ENCODE peak calls at places on chromosome 16, in seven cellular contexts. U is astrocyte; A is A549; V is activated CD8-positive, alpha-beta T cell treated with anti-CD3 and anti-CD28 coated beads for 36 hours; D is cardiac muscle cell; B is bronchial epithelial cell; G is psoas muscle. I is an unnamed sample.

GRCh38 chr16:50316102-50316847 is 49.9 kb downstream of the ADCY7 start:
- DNase-seq in U (no peak), A (no peak), V (no peak), D (no peak), B (no peak), G (no peak), I (no peak)

GRCh38 chr16:29912087-29912486 is 11.8 kb downstream of the ASPHD1 start:
- DNase-seq in U (no peak), A (no peak), V (no peak), D (no peak), B (no peak), G (no peak), I (no peak)

GRCh38 chr16:56279914-56280313 is 88.6 kb downstream of the GNAO1 start:
- DNase-seq in U (no peak), A (no peak), V (no peak), D (no peak), B (no peak), G (no peak), I (no peak)

GRCh38 chr16:65113441-65113840 is 8.4 kb downstream of the CDH11 start:
- DNase-seq in U (no peak), A (no peak), V (no peak), D (no peak), B (no peak), G (no peak), I (no peak)

GRCh38 chr16:1181715-1182671 is 29.1 kb downstream of the CACNA1H start:
- DNase-seq in U (peak; percentile 83), A (peak; percentile 57), V (no peak), D (peak; percentile 92), B (no peak), G (peak; percentile 63), I (no peak)

GRCh38 chr16:1793578-1794220 is at the start of gene IGFALS:
- DNase-seq in U (no peak), A (no peak), V (no peak), D (no peak), B (no peak), G (peak; percentile 9), I (no peak)

GRCh38 chr16:1469693-1470201 is 5.1 kb downstream of the CLCN7 start:
- DNase-seq in U (no peak), A (no peak), V (no peak), D (no peak), B (no peak), G (no peak), I (no peak)

GRCh38 chr16:5328546-5328945 is 231.0 kb upstream of the EEF2KMT start:
- DNase-seq in U (no peak), A (no peak), V (no peak), D (no peak), B (no peak), G (no peak), I (no peak)

GRCh38 chr16:1941924-1942809 is 832 bp downstream of the MSRB1 start:
- DNase-seq in U (no peak), A (no peak), V (peak; percentile 31), D (peak; percentile 40), B (peak; percentile 62), G (no peak), I (no peak)

GRCh38 chr16:2500937-2501750 is 12.6 kb upstream of the ATP6V0C start:
- DNase-seq in U (peak; percentile 38), A (peak; percentile 82), V (peak; percentile 87), D (peak; percentile 88), B (peak; percentile 45), G (peak; percentile 82), I (peak; percentile 93)

GRCh38 chr16:29896841-29897240 is 2.5 kb downstream of the SEZ6L2 start:
- DNase-seq in U (no peak), A (no peak), V (no peak), D (no peak), B (no peak), G (no peak), I (no peak)

GRCh38 chr16:5015351-5015750 is 18.4 kb downstream of the NAGPA start:
- DNase-seq in U (no peak), A (no peak), V (no peak), D (no peak), B (no peak), G (no peak), I (no peak)

GRCh38 chr16:11667221-11667823 is 933 bp upstream of the SNN start:
- DNase-seq in U (no peak), A (no peak), V (no peak), D (no peak), B (no peak), G (no peak), I (no peak)

GRCh38 chr16:48206594-48207242 is 37.4 kb upstream of the LONP2 start:
- DNase-seq in U (no peak), A (no peak), V (peak; percentile 19), D (peak; percentile 59), B (peak; percentile 79), G (no peak), I (no peak)

GRCh38 chr16:66487580-66488235 is 60.6 kb downstream of the BEAN1 start:
- DNase-seq in U (no peak), A (no peak), V (no peak), D (no peak), B (no peak), G (no peak), I (no peak)

GRCh38 chr16:4301968-4302367 is 13.9 kb upstream of the GLIS2 start:
- DNase-seq in U (no peak), A (no peak), V (no peak), D (no peak), B (no peak), G (no peak), I (no peak)

GRCh38 chr16:86044881-86045600 is 146.1 kb downstream of the IRF8 start:
- DNase-seq in U (no peak), A (no peak), V (peak; percentile 86), D (no peak), B (no peak), G (no peak), I (no peak)

GRCh38 chr16:88534731-88535141 is 35.5 kb upstream of the ZC3H18 start:
- DNase-seq in U (peak; percentile 29), A (peak; percentile 71), V (peak; percentile 59), D (peak; percentile 43), B (peak; percentile 8), G (peak; percentile 67), I (no peak)

GRCh38 chr16:13333336-13333735 is 431.9 kb downstream of the SHISA9 start:
- DNase-seq in U (no peak), A (no peak), V (no peak), D (no peak), B (no peak), G (no peak), I (no peak)

GRCh38 chr16:89704281-89704680 is 2.8 kb upstream of the SPATA2L start:
- DNase-seq in U (no peak), A (no peak), V (no peak), D (no peak), B (no peak), G (no peak), I (no peak)

GRCh38 chr16:85724126-85724879 is 26.6 kb downstream of the C16orf74 start:
- DNase-seq in U (no peak), A (no peak), V (no peak), D (no peak), B (no peak), G (no peak), I (no peak)

GRCh38 chr16:8773537-8773936 is 23.9 kb downstream of the TMEM186 start:
- DNase-seq in U (no peak), A (no peak), V (no peak), D (no peak), B (no peak), G (no peak), I (no peak)

GRCh38 chr16:8763899-8764298 is 33.5 kb downstream of the TMEM186 start:
- DNase-seq in U (no peak), A (no peak), V (no peak), D (no peak), B (no peak), G (no peak), I (no peak)

GRCh38 chr16:8767176-8767575 is 30.3 kb downstream of the TMEM186 start:
- DNase-seq in U (no peak), A (no peak), V (no peak), D (no peak), B (no peak), G (no peak), I (no peak)

GRCh38 chr16:8764486-8765250 is 32.8 kb downstream of the TMEM186 start:
- DNase-seq in U (no peak), A (no peak), V (no peak), D (no peak), B (no peak), G (no peak), I (no peak)

GRCh38 chr16:8768701-8769100 is 28.7 kb downstream of the TMEM186 start:
- DNase-seq in U (no peak), A (no peak), V (no peak), D (no peak), B (no peak), G (no peak), I (no peak)
- TF ChIP-seq CTCF in U (no peak), A (no peak), V (no peak), D (no peak), B (no peak), G (no peak), I (no peak)

GRCh38 chr16:72895951-72896350 is 152.0 kb downstream of the ZFHX3 start:
- DNase-seq in U (no peak), A (no peak), V (no peak), D (peak; percentile 26), B (no peak), G (no peak), I (no peak)
- TF ChIP-seq CTCF in U (no peak), A (no peak), V (no peak), D (no peak), B (no peak), G (no peak), I (no peak)

GRCh38 chr16:68362952-68363846 is 52.4 kb downstream of the PRMT7 start:
- DNase-seq in U (no peak), A (no peak), V (no peak), D (no peak), B (no peak), G (no peak), I (no peak)

GRCh38 chr16:68365167-68365817 is 54.5 kb downstream of the PRMT7 start:
- DNase-seq in U (no peak), A (no peak), V (no peak), D (no peak), B (no peak), G (no peak), I (no peak)

GRCh38 chr16:68366062-68366461 is 55.2 kb downstream of the PRMT7 start:
- DNase-seq in U (no peak), A (no peak), V (no peak), D (no peak), B (no peak), G (no peak), I (no peak)

GRCh38 chr16:68363847-68364600 is 53.2 kb downstream of the PRMT7 start:
- DNase-seq in U (no peak), A (no peak), V (no peak), D (peak; percentile 5), B (no peak), G (no peak), I (no peak)

DNA sequence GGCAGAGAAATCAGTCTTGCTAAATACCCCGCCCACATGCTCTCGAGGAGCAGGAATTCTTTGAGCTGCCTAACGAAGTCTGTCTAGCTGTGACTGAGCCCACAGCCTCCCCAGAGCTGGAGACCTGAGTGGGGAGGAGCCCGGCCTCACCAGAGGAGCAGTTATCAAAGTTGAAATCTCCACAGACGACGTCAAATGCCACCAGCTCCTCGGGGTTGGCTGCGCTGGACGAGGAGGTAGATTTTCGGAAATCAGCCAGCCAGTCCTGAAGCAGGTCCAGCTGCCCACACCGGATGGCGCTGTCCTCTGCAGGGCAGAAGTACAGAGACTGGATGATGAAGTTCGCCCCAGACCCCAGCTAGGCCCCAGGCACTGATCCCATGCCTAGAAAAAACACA is 53.8 kb downstream of the PRMT7 start:
- DNase-seq in U (no peak), A (no peak), V (no peak), D (peak; percentile 45), B (no peak), G (no peak), I (no peak)
- TF ChIP-seq CTCF in U (no peak), A (no peak), V (peak; percentile 32), D (peak; percentile 17), B (peak; percentile 24), G (no peak), I (peak; percentile 33)

GRCh38 chr16:57518520-57518919 is 17.9 kb downstream of the CCDC102A start:
- DNase-seq in U (no peak), A (no peak), V (no peak), D (no peak), B (no peak), G (no peak), I (no peak)
- TF ChIP-seq CTCF in U (no peak), A (no peak), V (no peak), D (no peak), B (no peak), G (no peak), I (no peak)